ENCODE peak calls at places on chromosome 13, in seven cellular contexts. One of them, this sample, is unnamed. For H3K27me3, the result is how much of the 10 kb centered on the place peaks cover.

GRCh38 chr13:73220966-73221720 is 162.3 kb downstream of the KLF5 start:
- DNase-seq in CD8-positive, alpha-beta memory T cell: no peak
- DNase-seq in SJSA1: no peak
- DNase-seq in fibroblast of lung: no peak
- DNase-seq in uterus: no peak
- DNase-seq in neuronal stem cell: no peak
- DNase-seq in IMR-90: peak
- DNase-seq in this sample: no peak

GRCh38 chr13:113393226-113393571 is 29.3 kb upstream of the GRTP1 start:
- DNase-seq in CD8-positive, alpha-beta memory T cell: no peak
- DNase-seq in SJSA1: no peak
- DNase-seq in fibroblast of lung: no peak
- DNase-seq in uterus: no peak
- DNase-seq in neuronal stem cell: no peak
- DNase-seq in IMR-90: no peak
- DNase-seq in this sample: no peak

GRCh38 chr13:58318495-58319167 is 687.1 kb downstream of the PCDH17 start:
- DNase-seq in CD8-positive, alpha-beta memory T cell: peak
- DNase-seq in SJSA1: no peak
- DNase-seq in fibroblast of lung: no peak
- DNase-seq in uterus: no peak
- DNase-seq in neuronal stem cell: no peak
- DNase-seq in IMR-90: no peak
- DNase-seq in this sample: no peak

GRCh38 chr13:36377822-36378480 is 31.8 kb upstream of the SPART start:
- DNase-seq in CD8-positive, alpha-beta memory T cell: no peak
- DNase-seq in SJSA1: no peak
- DNase-seq in fibroblast of lung: peak
- DNase-seq in uterus: no peak
- DNase-seq in neuronal stem cell: no peak
- DNase-seq in IMR-90: peak
- DNase-seq in this sample: no peak

GRCh38 chr13:39406688-39407087 is 196.3 kb downstream of the LHFPL6 start:
- DNase-seq in CD8-positive, alpha-beta memory T cell: no peak
- DNase-seq in SJSA1: no peak
- DNase-seq in fibroblast of lung: no peak
- DNase-seq in uterus: no peak
- DNase-seq in neuronal stem cell: no peak
- DNase-seq in IMR-90: no peak
- DNase-seq in this sample: no peak

GRCh38 chr13:60139272-60139671 is 24.5 kb downstream of the DIAPH3 start:
- DNase-seq in CD8-positive, alpha-beta memory T cell: no peak
- DNase-seq in SJSA1: peak
- DNase-seq in fibroblast of lung: no peak
- DNase-seq in uterus: no peak
- DNase-seq in neuronal stem cell: no peak
- DNase-seq in IMR-90: peak
- DNase-seq in this sample: no peak

GRCh38 chr13:71886880-71887279 is 19.9 kb upstream of the DACH1 start:
- DNase-seq in CD8-positive, alpha-beta memory T cell: no peak
- DNase-seq in SJSA1: no peak
- DNase-seq in fibroblast of lung: no peak
- DNase-seq in uterus: no peak
- DNase-seq in neuronal stem cell: no peak
- DNase-seq in IMR-90: no peak
- DNase-seq in this sample: no peak

GRCh38 chr13:36344173-36344572 is 2.0 kb downstream of the SPART start:
- DNase-seq in CD8-positive, alpha-beta memory T cell: no peak
- DNase-seq in SJSA1: no peak
- DNase-seq in fibroblast of lung: peak
- DNase-seq in uterus: peak
- DNase-seq in neuronal stem cell: no peak
- DNase-seq in IMR-90: peak
- DNase-seq in this sample: no peak

GRCh38 chr13:40170091-40170490 is 496.4 kb downstream of the FOXO1 start:
- DNase-seq in CD8-positive, alpha-beta memory T cell: no peak
- DNase-seq in SJSA1: peak
- DNase-seq in fibroblast of lung: no peak
- DNase-seq in uterus: no peak
- DNase-seq in neuronal stem cell: no peak
- DNase-seq in IMR-90: no peak
- DNase-seq in this sample: no peak

GRCh38 chr13:21175656-21176194 is 627 bp downstream of the SKA3 start:
- DNase-seq in CD8-positive, alpha-beta memory T cell: no peak
- DNase-seq in SJSA1: no peak
- DNase-seq in fibroblast of lung: peak
- DNase-seq in uterus: no peak
- DNase-seq in neuronal stem cell: no peak
- DNase-seq in IMR-90: peak
- DNase-seq in this sample: no peak

GRCh38 chr13:23384111-23384510 is 49.4 kb downstream of the SACS start:
- DNase-seq in CD8-positive, alpha-beta memory T cell: no peak
- DNase-seq in SJSA1: peak
- DNase-seq in fibroblast of lung: no peak
- DNase-seq in uterus: no peak
- DNase-seq in neuronal stem cell: no peak
- DNase-seq in IMR-90: peak
- DNase-seq in this sample: no peak

GRCh38 chr13:48038763-48039162 is 1.2 kb downstream of the NUDT15 start:
- DNase-seq in CD8-positive, alpha-beta memory T cell: no peak
- DNase-seq in SJSA1: no peak
- DNase-seq in fibroblast of lung: no peak
- DNase-seq in uterus: no peak
- DNase-seq in neuronal stem cell: no peak
- DNase-seq in IMR-90: no peak
- DNase-seq in this sample: no peak

GRCh38 chr13:31394491-31394890 is 194.7 kb downstream of the B3GLCT start:
- DNase-seq in CD8-positive, alpha-beta memory T cell: no peak
- DNase-seq in SJSA1: no peak
- DNase-seq in fibroblast of lung: no peak
- DNase-seq in uterus: no peak
- DNase-seq in neuronal stem cell: no peak
- DNase-seq in IMR-90: no peak
- DNase-seq in this sample: no peak

GRCh38 chr13:21735621-21736401 is 64.9 kb downstream of the FGF9 start:
- DNase-seq in CD8-positive, alpha-beta memory T cell: no peak
- DNase-seq in SJSA1: peak
- DNase-seq in fibroblast of lung: no peak
- DNase-seq in uterus: no peak
- DNase-seq in neuronal stem cell: no peak
- DNase-seq in IMR-90: no peak
- DNase-seq in this sample: no peak

GRCh38 chr13:50126378-50127016 is 111.3 kb downstream of the KCNRG start:
- DNase-seq in CD8-positive, alpha-beta memory T cell: peak
- DNase-seq in SJSA1: no peak
- DNase-seq in fibroblast of lung: peak
- DNase-seq in uterus: no peak
- DNase-seq in neuronal stem cell: peak
- DNase-seq in IMR-90: peak
- DNase-seq in this sample: no peak
- H3K27me3 ChIP-seq in CD8-positive, alpha-beta memory T cell: under half
- H3K27me3 ChIP-seq in SJSA1: under half
- H3K27me3 ChIP-seq in fibroblast of lung: under half
- H3K27me3 ChIP-seq in uterus: under half
- H3K27me3 ChIP-seq in neuronal stem cell: under half
- H3K27me3 ChIP-seq in IMR-90: under half
- H3K27me3 ChIP-seq in this sample: under half

DNA sequence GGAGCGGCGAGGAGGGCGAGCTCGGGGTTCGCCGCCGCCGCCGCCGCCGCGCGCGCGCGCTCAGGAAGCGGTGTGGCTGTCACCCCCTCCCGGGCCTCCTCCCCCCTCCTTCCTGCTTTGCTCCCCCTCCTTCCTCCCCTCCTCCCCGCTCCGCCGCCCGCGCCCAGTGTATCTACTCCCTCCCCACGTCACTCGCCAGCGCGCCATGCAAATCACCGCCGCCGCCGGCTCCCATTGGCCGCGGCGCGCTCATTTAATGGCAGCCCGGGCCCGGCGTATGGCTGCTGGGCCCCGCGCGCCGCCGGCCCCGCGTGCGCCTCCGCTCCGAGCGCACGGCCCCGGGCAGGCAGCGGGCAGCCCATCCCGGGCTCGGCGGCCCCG is 335 bp upstream of the SOX1 start:
- DNase-seq in CD8-positive, alpha-beta memory T cell: no peak
- DNase-seq in SJSA1: no peak
- DNase-seq in fibroblast of lung: peak
- DNase-seq in uterus: no peak
- DNase-seq in neuronal stem cell: peak
- DNase-seq in IMR-90: no peak
- DNase-seq in this sample: no peak
- H3K27me3 ChIP-seq in CD8-positive, alpha-beta memory T cell: under half
- H3K27me3 ChIP-seq in SJSA1: half or more
- H3K27me3 ChIP-seq in fibroblast of lung: under half
- H3K27me3 ChIP-seq in uterus: under half
- H3K27me3 ChIP-seq in neuronal stem cell: under half
- H3K27me3 ChIP-seq in IMR-90: half or more
- H3K27me3 ChIP-seq in this sample: under half

GRCh38 chr13:82364525-82364924 is 1517.7 kb downstream of the SLITRK1 start:
- DNase-seq in CD8-positive, alpha-beta memory T cell: no peak
- DNase-seq in SJSA1: no peak
- DNase-seq in fibroblast of lung: no peak
- DNase-seq in uterus: no peak
- DNase-seq in neuronal stem cell: no peak
- DNase-seq in IMR-90: no peak
- DNase-seq in this sample: no peak
- H3K27me3 ChIP-seq in CD8-positive, alpha-beta memory T cell: under half
- H3K27me3 ChIP-seq in SJSA1: under half
- H3K27me3 ChIP-seq in fibroblast of lung: under half
- H3K27me3 ChIP-seq in uterus: under half
- H3K27me3 ChIP-seq in neuronal stem cell: under half
- H3K27me3 ChIP-seq in IMR-90: under half
- H3K27me3 ChIP-seq in this sample: under half

GRCh38 chr13:92512852-92513251 is 713.8 kb upstream of the GPC6 start:
- DNase-seq in CD8-positive, alpha-beta memory T cell: no peak
- DNase-seq in SJSA1: no peak
- DNase-seq in fibroblast of lung: no peak
- DNase-seq in uterus: no peak
- DNase-seq in neuronal stem cell: no peak
- DNase-seq in IMR-90: no peak
- DNase-seq in this sample: no peak

GRCh38 chr13:92513672-92514071 is 712.9 kb upstream of the GPC6 start:
- DNase-seq in CD8-positive, alpha-beta memory T cell: no peak
- DNase-seq in SJSA1: no peak
- DNase-seq in fibroblast of lung: peak
- DNase-seq in uterus: no peak
- DNase-seq in neuronal stem cell: no peak
- DNase-seq in IMR-90: peak
- DNase-seq in this sample: no peak

GRCh38 chr13:92514420-92515125 is 712.0 kb upstream of the GPC6 start:
- DNase-seq in CD8-positive, alpha-beta memory T cell: no peak
- DNase-seq in SJSA1: no peak
- DNase-seq in fibroblast of lung: no peak
- DNase-seq in uterus: no peak
- DNase-seq in neuronal stem cell: no peak
- DNase-seq in IMR-90: no peak
- DNase-seq in this sample: no peak

DNA sequence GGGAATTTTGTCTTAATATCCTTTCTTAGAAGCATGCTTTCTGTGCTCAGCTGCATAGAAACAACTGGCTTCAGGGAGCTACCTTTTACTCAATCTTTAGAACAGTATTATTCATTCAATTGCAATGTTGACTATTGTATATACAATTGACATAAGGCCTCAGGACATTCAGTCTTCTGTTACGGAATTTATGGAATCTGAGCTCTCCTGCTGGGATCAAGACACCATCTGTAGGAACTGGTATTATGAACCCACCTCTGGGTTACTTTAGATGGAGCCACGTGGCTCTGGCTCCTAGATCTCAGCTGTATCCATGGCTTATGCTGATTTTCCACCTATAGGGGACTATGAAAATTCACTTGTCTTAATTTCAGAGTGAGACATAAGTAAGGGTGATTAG is 716.2 kb upstream of the GPC6 start:
- DNase-seq in CD8-positive, alpha-beta memory T cell: no peak
- DNase-seq in SJSA1: peak
- DNase-seq in fibroblast of lung: peak
- DNase-seq in uterus: no peak
- DNase-seq in neuronal stem cell: no peak
- DNase-seq in IMR-90: peak
- DNase-seq in this sample: no peak
- H3K27me3 ChIP-seq in CD8-positive, alpha-beta memory T cell: under half
- H3K27me3 ChIP-seq in SJSA1: under half
- H3K27me3 ChIP-seq in fibroblast of lung: under half
- H3K27me3 ChIP-seq in uterus: under half
- H3K27me3 ChIP-seq in neuronal stem cell: under half
- H3K27me3 ChIP-seq in IMR-90: under half
- H3K27me3 ChIP-seq in this sample: under half

GRCh38 chr13:20161951-20162300 is 1.1 kb upstream of the GJA3 start:
- DNase-seq in CD8-positive, alpha-beta memory T cell: no peak
- DNase-seq in SJSA1: no peak
- DNase-seq in fibroblast of lung: no peak
- DNase-seq in uterus: no peak
- DNase-seq in neuronal stem cell: no peak
- DNase-seq in IMR-90: no peak
- DNase-seq in this sample: no peak
- H3K27me3 ChIP-seq in CD8-positive, alpha-beta memory T cell: under half
- H3K27me3 ChIP-seq in SJSA1: under half
- H3K27me3 ChIP-seq in fibroblast of lung: under half
- H3K27me3 ChIP-seq in uterus: under half
- H3K27me3 ChIP-seq in neuronal stem cell: under half
- H3K27me3 ChIP-seq in IMR-90: under half
- H3K27me3 ChIP-seq in this sample: under half

DNA sequence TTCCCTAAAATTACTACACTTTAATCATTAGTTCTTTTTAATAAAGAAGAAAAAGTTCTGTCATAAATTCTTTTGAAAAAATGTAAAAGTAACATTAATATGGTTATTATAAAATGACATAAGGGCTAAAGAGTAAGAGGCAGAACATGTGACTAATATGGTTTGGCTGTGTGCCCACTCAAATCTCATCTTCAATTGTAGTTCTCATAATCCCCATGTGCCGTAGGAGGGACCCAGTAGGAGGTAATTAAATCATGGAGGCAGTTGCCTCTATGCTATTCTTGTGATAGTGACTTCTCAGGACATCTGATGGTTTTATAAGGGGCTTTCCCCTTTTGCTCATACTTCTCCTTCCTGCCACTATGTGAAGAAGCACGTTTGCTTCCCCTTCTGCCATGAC is 104.6 kb downstream of the UGGT2 start:
- DNase-seq in CD8-positive, alpha-beta memory T cell: no peak
- DNase-seq in SJSA1: no peak
- DNase-seq in fibroblast of lung: peak
- DNase-seq in uterus: no peak
- DNase-seq in neuronal stem cell: no peak
- DNase-seq in IMR-90: peak
- DNase-seq in this sample: no peak
- H3K27me3 ChIP-seq in CD8-positive, alpha-beta memory T cell: under half
- H3K27me3 ChIP-seq in SJSA1: under half
- H3K27me3 ChIP-seq in fibroblast of lung: under half
- H3K27me3 ChIP-seq in uterus: under half
- H3K27me3 ChIP-seq in neuronal stem cell: under half
- H3K27me3 ChIP-seq in IMR-90: under half
- H3K27me3 ChIP-seq in this sample: under half

This sample was measured in ascending aorta.